ENCODE peak calls at places on chromosomes 6 and 20, in eight cellular contexts. A, D, P, C, V, O, R and F are unnamed samples.

GRCh38 chr6:113120577-113121285 is 736.4 kb upstream of the MARCKS start:
- DNase-seq in O (no peak), D (peak), R (no peak), A (no peak), C (no peak), P (no peak), V (no peak), F (no peak)

GRCh38 chr6:111804627-111805235 is 68.5 kb downstream of the FYN start:
- DNase-seq in O (peak), C (peak), V (no peak), A (no peak), D (no peak), P (peak), R (no peak), F (no peak)

GRCh38 chr20:5181955-5182354 is 55.1 kb downstream of the CDS2 start:
- DNase-seq in C (no peak), D (no peak), R (no peak), V (no peak), P (no peak), O (no peak), A (no peak), F (no peak)

GRCh38 chr20:51331466-51331865 is 211.1 kb downstream of the NFATC2 start:
- DNase-seq in V (no peak), R (peak), D (no peak), O (no peak), A (no peak), P (no peak), C (no peak), F (no peak)

GRCh38 chr20:19047951-19048296 is 164.5 kb upstream of the SLC24A3 start:
- DNase-seq in D (no peak), P (no peak), C (no peak), R (no peak), O (no peak), A (peak), V (no peak), F (peak)

GRCh38 chr6:113182370-113183141 is 674.6 kb upstream of the MARCKS start:
- DNase-seq in O (no peak), C (no peak), R (no peak), P (no peak), V (no peak), D (no peak), A (no peak), F (no peak)

GRCh38 chr6:136920858-136921520 is 1.1 kb upstream of the SLC35D3 start:
- DNase-seq in R (no peak), C (no peak), D (no peak), A (peak), O (no peak), V (no peak), P (peak), F (no peak)

GRCh38 chr6:139931746-139932145 is 557.3 kb upstream of the CITED2 start:
- DNase-seq in D (no peak), V (no peak), O (no peak), C (no peak), A (no peak), P (no peak), R (no peak), F (no peak)

GRCh38 chr6:137217801-137218472 is 1.2 kb downstream of the IFNGR1 start:
- DNase-seq in D (peak), C (peak), A (no peak), P (peak), R (peak), O (no peak), V (no peak), F (no peak)

GRCh38 chr6:15791401-15792137 is 128.7 kb upstream of the DTNBP1 start:
- DNase-seq in C (peak), A (no peak), O (no peak), R (no peak), V (no peak), P (no peak), D (no peak), F (no peak)

GRCh38 chr6:72218125-72218524 is 331.8 kb downstream of the RIMS1 start:
- DNase-seq in C (peak), V (no peak), O (peak), A (no peak), R (no peak), D (no peak), P (no peak), F (no peak)

GRCh38 chr6:152195896-152196295 is 388.4 kb downstream of the ESR1 start:
- DNase-seq in P (no peak), A (no peak), V (no peak), O (no peak), C (peak), D (no peak), R (no peak), F (no peak)

GRCh38 chr20:47438464-47439381 is 63.0 kb upstream of the NCOA3 start:
- DNase-seq in A (no peak), P (peak), D (no peak), V (no peak), R (peak), C (peak), O (no peak), F (peak)

GRCh38 chr20:35575958-35576357 is 34.1 kb downstream of the ERGIC3 start:
- DNase-seq in C (no peak), D (no peak), A (no peak), V (no peak), R (no peak), P (peak), O (peak), F (no peak)

GRCh38 chr20:44171775-44172571 is 15.0 kb downstream of the JPH2 start:
- DNase-seq in V (peak), C (no peak), R (no peak), D (no peak), O (no peak), P (no peak), A (no peak), F (no peak)

GRCh38 chr6:133101790-133102189 is 139.4 kb upstream of the EYA4 start:
- DNase-seq in V (no peak), O (no peak), A (no peak), D (no peak), P (no peak), C (no peak), R (no peak), F (no peak)

GRCh38 chr20:34390769-34391447 is 27.8 kb downstream of the ITCH start:
- DNase-seq in A (no peak), V (peak), R (no peak), P (peak), C (peak), O (peak), D (no peak), F (no peak)

GRCh38 chr6:98845201-98846020 is 11.0 kb downstream of the POU3F2 start:
- DNase-seq in A (peak), V (peak), O (peak), P (peak), D (peak), C (peak), R (peak), F (peak)

GRCh38 chr20:6768228-6769185 is 1.0 kb downstream of the BMP2 start:
- DNase-seq in C (peak), O (peak), A (no peak), D (peak), P (peak), V (peak), R (peak), F (peak)

GRCh38 chr6:127201321-127201720 is 65.3 kb upstream of the RNF146 start:
- DNase-seq in C (no peak), A (no peak), V (no peak), P (no peak), D (no peak), R (no peak), O (no peak), F (no peak)

GRCh38 chr20:59845472-59845871 is 88.0 kb downstream of the SYCP2 start:
- DNase-seq in C (no peak), D (no peak), O (no peak), R (no peak), P (no peak), V (no peak), A (no peak), F (no peak)

GRCh38 chr6:108806669-108807068 is 41.6 kb upstream of the ARMC2 start:
- DNase-seq in A (no peak), D (no peak), V (no peak), C (no peak), O (no peak), R (no peak), P (no peak), F (no peak)

GRCh38 chr6:22364314-22364713 is 67.5 kb upstream of the PRL start:
- DNase-seq in V (no peak), A (no peak), R (no peak), O (no peak), C (no peak), P (no peak), D (no peak), F (no peak)

GRCh38 chr6:72561629-72562028 is 60.2 kb upstream of the KCNQ5 start:
- DNase-seq in V (no peak), P (no peak), R (no peak), C (no peak), A (no peak), O (no peak), D (no peak), F (no peak)

DNA sequence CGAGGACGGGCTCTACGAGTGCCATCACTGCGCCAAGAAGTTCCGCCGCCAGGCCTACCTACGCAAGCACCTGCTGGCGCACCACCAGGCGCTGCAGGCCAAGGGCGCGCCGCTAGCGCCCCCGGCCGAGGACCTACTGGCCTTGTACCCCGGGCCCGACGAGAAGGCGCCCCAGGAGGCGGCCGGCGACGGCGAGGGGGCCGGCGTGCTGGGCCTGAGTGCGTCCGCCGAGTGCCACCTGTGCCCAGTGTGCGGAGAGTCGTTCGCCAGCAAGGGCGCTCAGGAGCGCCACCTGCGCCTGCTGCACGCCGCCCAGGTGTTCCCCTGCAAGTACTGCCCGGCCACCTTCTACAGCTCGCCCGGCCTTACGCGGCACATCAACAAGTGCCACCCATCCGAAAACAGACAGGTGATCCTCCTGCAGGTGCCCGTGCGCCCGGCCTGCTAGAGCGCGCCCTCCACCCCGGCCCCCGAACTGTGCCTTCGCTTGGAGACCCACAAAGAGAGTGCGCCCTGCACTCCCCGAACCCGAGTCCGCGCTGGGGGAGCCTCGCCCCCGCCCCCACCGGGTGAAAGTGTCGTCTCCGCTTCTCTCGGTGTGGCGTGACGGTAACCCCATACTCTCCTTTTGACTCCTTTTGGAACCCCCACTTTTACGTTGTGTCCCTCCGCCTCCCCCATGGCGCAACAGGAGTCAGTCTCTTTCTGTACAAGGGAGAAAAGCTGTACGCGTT is 1.6 kb downstream of the INSM1 start:
- DNase-seq in C (no peak), V (no peak), D (no peak), A (no peak), O (peak), P (peak), R (no peak), F (no peak)
- TF ChIP-seq CTCF in C (no peak), V (no peak), D (no peak), A (no peak), O (no peak), P (no peak), R (no peak), F (no peak)

GRCh38 chr6:12014873-12015149 is 2.7 kb downstream of the HIVEP1 start:
- DNase-seq in V (no peak), A (no peak), P (no peak), R (no peak), D (no peak), C (no peak), O (no peak), F (no peak)

GRCh38 chr6:12014027-12014872 is 2.1 kb downstream of the HIVEP1 start:
- DNase-seq in O (no peak), R (no peak), P (no peak), V (no peak), A (no peak), C (no peak), D (no peak), F (no peak)

GRCh38 chr6:12012231-12012565 is at the start of gene HIVEP1:
- DNase-seq in V (peak), C (peak), O (peak), R (peak), D (no peak), P (no peak), A (no peak), F (peak)

GRCh38 chr6:12012566-12013367 is 655 bp downstream of the HIVEP1 start:
- DNase-seq in P (peak), D (peak), C (peak), A (peak), O (peak), V (peak), R (peak), F (peak)

DNA sequence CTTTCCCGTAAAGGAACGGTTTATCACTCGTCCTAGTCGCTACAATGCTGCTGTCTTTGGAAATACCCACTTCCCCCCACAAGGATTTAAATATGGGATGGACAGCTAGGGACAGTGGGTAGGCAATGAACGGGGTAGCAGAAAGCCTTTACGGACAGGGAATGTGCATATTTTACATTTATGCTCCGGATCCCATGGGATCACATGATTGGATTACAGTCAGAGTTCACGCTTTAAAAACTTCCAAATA is 1.2 kb downstream of the HIVEP1 start:
- DNase-seq in P (no peak), V (no peak), A (no peak), C (no peak), R (no peak), D (no peak), O (no peak), F (no peak)
- TF ChIP-seq POLR2AphosphoS5 in P (no peak), V (no peak), A (no peak), C (no peak), R (no peak), D (no peak), O (no peak), F (no peak)

GRCh38 chr6:117307655-117308054 is 42.3 kb downstream of the VGLL2 start:
- DNase-seq in A (no peak), O (no peak), V (no peak), C (no peak), P (no peak), R (no peak), D (no peak), F (no peak)
- TF ChIP-seq CTCF in A (no peak), O (no peak), V (no peak), C (no peak), P (no peak), R (no peak), D (no peak), F (no peak)

DNA sequence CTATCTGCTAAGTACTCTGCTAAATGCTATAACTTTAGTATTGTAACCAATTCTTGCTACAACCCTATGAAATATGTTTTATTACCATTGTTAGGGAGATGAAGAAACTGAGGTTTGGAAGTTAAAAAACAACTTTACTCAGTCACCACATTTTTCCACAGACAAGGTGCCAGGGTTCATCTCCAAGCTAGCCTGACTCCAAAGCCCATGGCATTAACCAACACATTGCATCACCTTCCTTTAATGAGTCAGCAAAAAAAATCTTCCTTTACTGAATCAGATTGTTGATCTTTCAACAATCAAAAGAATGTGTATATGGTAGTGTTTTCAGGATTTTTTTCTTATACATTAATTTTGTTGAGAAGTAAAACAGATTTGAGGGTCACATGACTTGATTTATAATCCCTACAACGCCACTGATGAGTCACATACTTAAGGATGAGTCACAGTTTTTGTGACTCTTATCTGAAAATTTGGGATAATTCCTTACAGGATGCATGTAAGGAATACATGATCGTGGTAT is 41.5 kb downstream of the MAN1A1 start:
- DNase-seq in R (no peak), V (no peak), P (no peak), C (no peak), D (peak), O (no peak), A (no peak), F (no peak)
- TF ChIP-seq POLR2AphosphoS5 in R (no peak), V (no peak), P (no peak), C (no peak), D (no peak), O (no peak), A (no peak), F (no peak)

DNA sequence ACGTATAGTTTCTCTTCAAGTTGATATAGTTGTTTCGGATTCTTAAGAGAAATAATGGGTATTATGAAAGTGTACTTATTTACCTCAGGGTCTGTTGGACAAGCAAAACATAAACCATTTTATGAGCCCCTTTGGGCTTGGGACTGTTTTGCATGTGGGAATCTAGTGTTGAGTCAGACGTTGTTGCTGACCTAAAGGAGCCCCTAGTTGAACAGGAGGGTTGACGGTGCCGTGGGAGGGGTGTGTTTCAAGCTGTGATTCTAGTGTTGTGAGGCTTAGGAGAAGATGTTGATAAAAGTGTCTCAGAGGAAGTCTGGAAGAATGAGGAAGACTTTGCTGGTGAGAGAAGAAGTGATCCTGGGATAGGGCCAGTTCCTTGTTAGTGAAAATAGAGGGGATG is 140.0 kb downstream of the ARID1B start:
- DNase-seq in O (no peak), A (no peak), C (no peak), R (no peak), V (no peak), P (no peak), D (no peak), F (no peak)
- TF ChIP-seq CTCF in O (no peak), A (no peak), C (no peak), R (no peak), V (no peak), P (no peak), D (no peak), F (no peak)

DNA sequence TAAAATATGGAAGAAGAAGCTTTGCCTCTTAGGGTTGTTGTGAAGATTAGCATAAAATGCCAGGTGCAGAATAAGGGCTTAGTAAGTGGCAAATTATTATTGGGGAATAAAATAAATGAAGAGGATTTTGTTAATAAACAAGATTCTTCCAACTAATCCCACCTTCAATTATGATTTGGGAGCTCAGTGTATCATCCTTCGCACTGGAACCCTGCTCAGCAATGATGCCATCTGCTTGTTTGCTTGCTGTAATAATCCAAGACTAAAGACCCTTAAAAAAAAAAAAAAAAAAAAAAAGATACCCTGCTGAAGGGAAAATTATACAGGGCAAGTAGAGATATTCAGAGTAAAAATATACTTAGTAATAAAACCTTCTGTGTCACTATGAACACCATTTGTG is 62.0 kb upstream of the RREB1 start:
- DNase-seq in A (no peak), D (no peak), P (no peak), C (no peak), R (no peak), V (no peak), O (no peak), F (no peak)
- TF ChIP-seq POLR2AphosphoS5 in A (no peak), D (no peak), P (no peak), C (no peak), R (no peak), V (no peak), O (no peak), F (no peak)

GRCh38 chr20:63233924-63234323 is 1.8 kb upstream of the BIRC7 start:
- DNase-seq in A (no peak), V (no peak), C (no peak), D (no peak), R (no peak), O (no peak), P (no peak), F (no peak)

GRCh38 chr20:63228786-63229185 is 6.9 kb upstream of the BIRC7 start:
- DNase-seq in C (no peak), R (no peak), O (no peak), D (no peak), V (no peak), A (no peak), P (no peak), F (no peak)

GRCh38 chr20:63233061-63233344 is 2.7 kb upstream of the BIRC7 start:
- DNase-seq in C (no peak), V (no peak), D (no peak), R (no peak), A (no peak), O (no peak), P (no peak), F (no peak)

GRCh38 chr20:63232235-63233060 is 3.3 kb upstream of the BIRC7 start:
- DNase-seq in V (no peak), R (no peak), D (no peak), A (no peak), P (no peak), O (no peak), C (no peak), F (no peak)

GRCh38 chr20:63230800-63231268 is 4.9 kb upstream of the BIRC7 start:
- DNase-seq in A (no peak), V (peak), R (no peak), O (peak), D (peak), P (peak), C (peak), F (peak)
- TF ChIP-seq CTCF in A (peak), V (peak), R (peak), O (no peak), D (peak), P (peak), C (peak), F (peak)

GRCh38 chr20:38216201-38216600 is 44.3 kb downstream of the KIAA1755 start:
- DNase-seq in V (peak), C (no peak), R (no peak), A (no peak), P (no peak), D (no peak), O (no peak), F (no peak)

GRCh38 chr20:38219006-38219950 is 41.3 kb downstream of the KIAA1755 start:
- DNase-seq in R (peak), A (no peak), O (no peak), P (no peak), C (no peak), D (no peak), V (peak), F (no peak)

GRCh38 chr20:38218566-38218885 is 42.0 kb downstream of the KIAA1755 start:
- DNase-seq in R (peak), V (no peak), P (no peak), C (no peak), O (no peak), D (no peak), A (no peak), F (no peak)

GRCh38 chr20:38216736-38217595 is 43.6 kb downstream of the KIAA1755 start:
- DNase-seq in P (no peak), C (no peak), A (no peak), V (peak), R (peak), O (no peak), D (no peak), F (no peak)

GRCh38 chr20:38217791-38218565 is 42.6 kb downstream of the KIAA1755 start:
- DNase-seq in O (no peak), D (no peak), A (no peak), V (peak), R (peak), C (no peak), P (peak), F (no peak)
- TF ChIP-seq POLR2AphosphoS5 in O (no peak), D (no peak), A (no peak), V (no peak), R (no peak), C (no peak), P (no peak), F (no peak)

GRCh38 chr6:63806573-63806913 is 170.9 kb downstream of the PHF3 start:
- DNase-seq in D (no peak), C (no peak), R (no peak), V (no peak), P (no peak), O (no peak), A (no peak), F (peak)
- TF ChIP-seq CTCF in D (no peak), C (no peak), R (no peak), V (no peak), P (no peak), O (no peak), A (no peak), F (no peak)